ENCODE peak calls at places on chromosome 6, in ten cellular contexts. Z, R, J, L, M, P, S, E, Q and V are unnamed samples.

GRCh38 chr6:159008656-159009288 is 8.8 kb upstream of the RSPH3 start:
- DNase-seq in Z (no peak), R (no peak), J (no peak), L (no peak), M (peak; percentile 30), P (peak; percentile 8), S (no peak), E (no peak), Q (no peak), V (no peak)

GRCh38 chr6:25017486-25017885 is 81.7 kb upstream of the RIPOR2 start:
- DNase-seq in Z (no peak), R (no peak), J (no peak), L (no peak), M (no peak), P (no peak), S (no peak), E (no peak), Q (no peak), V (no peak)

GRCh38 chr6:15505463-15505918 is 157.3 kb downstream of the DTNBP1 start:
- DNase-seq in Z (no peak), R (no peak), J (peak; percentile 48), L (peak; percentile 8), M (no peak), P (no peak), S (no peak), E (no peak), Q (peak; percentile 36), V (peak; percentile 42)

GRCh38 chr6:91480397-91480796 is 893.5 kb upstream of the MAP3K7 start:
- DNase-seq in Z (no peak), R (no peak), J (no peak), L (no peak), M (no peak), P (no peak), S (no peak), E (no peak), Q (no peak), V (no peak)

GRCh38 chr6:134421496-134421895 is 103.6 kb upstream of the SGK1 start:
- DNase-seq in Z (no peak), R (no peak), J (no peak), L (no peak), M (no peak), P (no peak), S (no peak), E (no peak), Q (no peak), V (no peak)

GRCh38 chr6:151121900-151122299 is 117.9 kb upstream of the AKAP12 start:
- DNase-seq in Z (no peak), R (no peak), J (no peak), L (no peak), M (no peak), P (no peak), S (peak; percentile 32), E (no peak), Q (peak; percentile 52), V (peak; percentile 76)

GRCh38 chr6:148263010-148263409 is 79.6 kb upstream of the SASH1 start:
- DNase-seq in Z (no peak), R (no peak), J (no peak), L (no peak), M (no peak), P (no peak), S (no peak), E (no peak), Q (no peak), V (no peak)

GRCh38 chr6:29602564-29603361 is 17.8 kb downstream of the OR2H2 start:
- DNase-seq in Z (no peak), R (no peak), J (no peak), L (no peak), M (peak; percentile 85), P (peak; percentile 69), S (no peak), E (peak; percentile 6), Q (no peak), V (peak; percentile 23)

GRCh38 chr6:41200296-41200900 is 551 bp downstream of the TREML2 start:
- DNase-seq in Z (peak; percentile 28), R (no peak), J (no peak), L (peak; percentile 29), M (no peak), P (no peak), S (no peak), E (no peak), Q (peak; percentile 64), V (no peak)

GRCh38 chr6:43180058-43180457 is 1.9 kb upstream of the CUL9 start:
- DNase-seq in Z (no peak), R (no peak), J (no peak), L (no peak), M (no peak), P (no peak), S (no peak), E (no peak), Q (no peak), V (no peak)

GRCh38 chr6:107612762-107613415 is 123.0 kb downstream of the SOBP start:
- DNase-seq in Z (no peak), R (no peak), J (no peak), L (no peak), M (no peak), P (no peak), S (no peak), E (no peak), Q (no peak), V (no peak)

GRCh38 chr6:158255280-158255973 is 56.8 kb upstream of the TULP4 start:
- DNase-seq in Z (no peak), R (no peak), J (no peak), L (no peak), M (no peak), P (no peak), S (no peak), E (no peak), Q (no peak), V (no peak)

GRCh38 chr6:3804981-3805380 is 44.2 kb upstream of the FAM50B start:
- DNase-seq in Z (no peak), R (no peak), J (no peak), L (no peak), M (no peak), P (no peak), S (no peak), E (no peak), Q (no peak), V (no peak)

GRCh38 chr6:166381733-166382499 is 824 bp downstream of the MPC1 start:
- DNase-seq in Z (peak; percentile 47), R (peak; percentile 96), J (peak; percentile 93), L (peak; percentile 93), M (peak; percentile 73), P (peak; percentile 78), S (peak; percentile 94), E (peak; percentile 45), Q (peak; percentile 93), V (peak; percentile 73)

GRCh38 chr6:166736606-166737005 is 109.6 kb upstream of the RPS6KA2 start:
- DNase-seq in Z (no peak), R (no peak), J (no peak), L (no peak), M (no peak), P (no peak), S (no peak), E (peak; percentile 64), Q (no peak), V (no peak)

GRCh38 chr6:37049735-37049989 is 44.2 kb downstream of the FGD2 start:
- DNase-seq in Z (no peak), R (no peak), J (no peak), L (no peak), M (no peak), P (no peak), S (no peak), E (no peak), Q (no peak), V (no peak)
- H3K4me3 ChIP-seq in Z (peak overlapping the region; percentile 44), R (peak overlapping the region; percentile 24), J (no peak overlapping the region), L (no peak overlapping the region), M (no peak overlapping the region), P (no peak overlapping the region), S (no peak overlapping the region), E (no peak overlapping the region), Q (no peak overlapping the region), V (no peak overlapping the region)

DNA sequence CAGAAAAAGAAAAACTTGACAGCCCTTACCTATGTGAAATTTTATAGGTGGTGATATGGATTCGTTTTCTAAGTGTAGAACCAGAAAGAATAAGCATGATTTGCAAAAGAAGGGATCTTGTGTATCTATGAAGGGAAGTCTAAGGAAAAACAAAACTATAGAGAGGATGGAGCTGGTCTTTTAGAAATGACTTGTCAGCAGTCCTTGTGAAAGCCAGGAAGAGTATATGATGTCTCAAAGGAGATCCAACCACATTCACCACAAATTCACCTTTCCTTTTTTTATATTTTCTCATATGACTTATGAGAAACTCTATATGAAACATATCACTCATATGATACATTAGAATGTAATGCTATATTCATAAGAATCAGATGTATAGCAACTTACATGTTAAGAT is 91.8 kb upstream of the NUP153 start:
- DNase-seq in Z (no peak), R (no peak), J (no peak), L (no peak), M (no peak), P (no peak), S (no peak), E (no peak), Q (no peak), V (no peak)
- H3K36me3 ChIP-seq in Z (no peaks in the 10 kb centered on the region), R (peaks cover 100% of the 10 kb centered on the region), J (peaks cover 93% of the 10 kb centered on the region), L (no peaks in the 10 kb centered on the region), M (peaks cover 14% of the 10 kb centered on the region), P (peaks cover 92% of the 10 kb centered on the region), S (no peaks in the 10 kb centered on the region), E (peaks cover 14% of the 10 kb centered on the region), Q (no peaks in the 10 kb centered on the region), V (peaks cover 2% of the 10 kb centered on the region)

GRCh38 chr6:112139052-112139451 is 51.7 kb downstream of the FAM229B start:
- DNase-seq in Z (no peak), R (no peak), J (no peak), L (no peak), M (no peak), P (no peak), S (no peak), E (no peak), Q (no peak), V (no peak)
- H3K27ac ChIP-seq in Z (no peak overlapping the region), R (no peak overlapping the region), J (no peak overlapping the region), L (no peak overlapping the region), M (no peak overlapping the region), P (no peak overlapping the region), S (no peak overlapping the region), E (no peak overlapping the region), Q (no peak overlapping the region), V (no peak overlapping the region)

GRCh38 chr6:120407696-120408095 is 926.6 kb downstream of the TBC1D32 start:
- DNase-seq in Z (no peak), R (no peak), J (no peak), L (no peak), M (no peak), P (no peak), S (no peak), E (no peak), Q (no peak), V (no peak)
- H3K4me3 ChIP-seq in Z (no peak overlapping the region), R (no peak overlapping the region), J (no peak overlapping the region), L (no peak overlapping the region), M (no peak overlapping the region), P (no peak overlapping the region), S (no peak overlapping the region), E (no peak overlapping the region), Q (no peak overlapping the region), V (no peak overlapping the region)

GRCh38 chr6:53588816-53589509 is 44.1 kb upstream of the GCLC start:
- DNase-seq in Z (no peak), R (no peak), J (no peak), L (no peak), M (no peak), P (no peak), S (no peak), E (no peak), Q (no peak), V (no peak)
- H3K36me3 ChIP-seq in Z (no peaks in the 10 kb centered on the region), R (no peaks in the 10 kb centered on the region), J (no peaks in the 10 kb centered on the region), L (no peaks in the 10 kb centered on the region), M (no peaks in the 10 kb centered on the region), P (no peaks in the 10 kb centered on the region), S (no peaks in the 10 kb centered on the region), E (no peaks in the 10 kb centered on the region), Q (no peaks in the 10 kb centered on the region), V (no peaks in the 10 kb centered on the region)

GRCh38 chr6:129335792-129336191 is 374.2 kb downstream of the ARHGAP18 start:
- DNase-seq in Z (no peak), R (no peak), J (no peak), L (no peak), M (no peak), P (no peak), S (no peak), E (no peak), Q (no peak), V (no peak)
- H3K27ac ChIP-seq in Z (no peak overlapping the region), R (no peak overlapping the region), J (no peak overlapping the region), L (no peak overlapping the region), M (no peak overlapping the region), P (no peak overlapping the region), S (no peak overlapping the region), E (no peak overlapping the region), Q (no peak overlapping the region), V (no peak overlapping the region)